ENCODE peak calls at places on chromosome 11, in ten cellular contexts. I is stomach, W is fibroblast of lung, S is nephron progenitor cell, R is brain microvascular endothelial cell, U is heart left ventricle, M is HFFc6, C is WTC11, H is HFF-Myc, P is AG04450. B is an unnamed sample.

GRCh38 chr11:104663190-104664140 is 234.8 kb downstream of the CASP12 start:
- DNase-seq in M (no peak), R (no peak), U (no peak), C (no peak), S (no peak), W (no peak), H (no peak), I (no peak), P (no peak), B (no peak)

GRCh38 chr11:62120001-62120400 is 3.8 kb upstream of the INCENP start:
- DNase-seq in H (no peak), C (no peak), P (no peak), W (no peak), M (no peak), S (no peak), R (no peak), I (no peak), U (no peak), B (no peak)

GRCh38 chr11:72787262-72788104 is 6.4 kb downstream of the STARD10 start:
- DNase-seq in P (no peak), S (no peak), W (no peak), I (no peak), U (no peak), H (no peak), M (no peak), C (peak; percentile 88), R (no peak), B (peak; percentile 78)

GRCh38 chr11:10450451-10451398 is 4.3 kb upstream of the AMPD3 start:
- DNase-seq in C (peak; percentile 75), H (no peak), M (no peak), U (no peak), P (no peak), I (peak; percentile 74), S (peak; percentile 65), W (peak; percentile 24), R (no peak), B (peak; percentile 56)

GRCh38 chr11:131884461-131885073 is 514.2 kb downstream of the NTM start:
- DNase-seq in P (no peak), U (no peak), I (no peak), C (no peak), H (no peak), S (no peak), M (no peak), R (no peak), W (no peak), B (no peak)

GRCh38 chr11:47983464-47984397 is 3.4 kb downstream of the PTPRJ start:
- DNase-seq in I (no peak), U (no peak), W (peak; percentile 57), H (no peak), R (peak; percentile 64), P (no peak), S (no peak), M (peak; percentile 50), C (no peak), B (no peak)

GRCh38 chr11:2885676-2886081 is at the start of gene CDKN1C:
- DNase-seq in S (peak; percentile 91), R (peak; percentile 60), W (peak; percentile 74), H (no peak), U (peak; percentile 89), I (peak; percentile 92), M (peak; percentile 32), P (no peak), C (peak; percentile 83), B (peak; percentile 90)

GRCh38 chr11:126949066-126949945 is 51.3 kb downstream of the KIRREL3 start:
- DNase-seq in R (peak; percentile 34), I (no peak), S (no peak), U (no peak), W (peak; percentile 95), H (no peak), M (peak; percentile 58), P (peak; percentile 69), C (no peak), B (no peak)

GRCh38 chr11:107777094-107777493 is 65.2 kb upstream of the SLN start:
- DNase-seq in M (no peak), C (no peak), I (no peak), R (no peak), H (no peak), W (no peak), P (no peak), U (no peak), S (no peak), B (peak; percentile 47)

GRCh38 chr11:4683020-4683419 is 14.6 kb downstream of the OR51E2 start:
- DNase-seq in C (no peak), U (no peak), H (no peak), S (no peak), R (no peak), M (no peak), W (peak; percentile 44), I (no peak), P (peak; percentile 48), B (no peak)

GRCh38 chr11:61281581-61282250 is 13.4 kb downstream of the VWCE start:
- DNase-seq in M (no peak), S (peak; percentile 91), C (peak; percentile 91), H (no peak), U (no peak), R (no peak), W (peak; percentile 22), P (no peak), I (peak; percentile 66), B (peak; percentile 55)

DNA sequence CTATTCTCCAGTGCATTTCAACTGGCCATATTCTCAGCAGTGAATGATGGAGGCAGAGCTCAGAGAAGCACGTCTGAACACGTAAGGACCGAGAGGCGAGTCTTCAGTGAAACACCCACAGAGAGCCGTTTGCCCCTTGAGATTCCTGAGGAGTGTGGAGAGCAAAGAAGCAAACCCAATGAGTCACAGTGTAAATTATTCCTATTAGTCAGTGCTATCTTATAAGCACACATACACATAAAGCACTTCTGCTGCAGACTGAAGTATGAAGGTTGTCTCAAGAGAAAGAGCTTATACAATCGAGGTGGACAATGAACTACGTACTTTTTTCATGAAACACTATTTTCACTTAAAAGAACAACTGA is 37.4 kb downstream of the GALNT18 start:
- DNase-seq in P (peak; percentile 87), R (peak; percentile 83), W (peak; percentile 95), I (no peak), U (no peak), M (peak; percentile 82), S (no peak), H (peak; percentile 44), C (no peak), B (no peak)
- TF ChIP-seq CTCF in P (no peak), R (no peak), W (no peak), I (no peak), U (no peak), M (no peak), S (no peak), H (no peak), C (no peak), B (no peak)

DNA sequence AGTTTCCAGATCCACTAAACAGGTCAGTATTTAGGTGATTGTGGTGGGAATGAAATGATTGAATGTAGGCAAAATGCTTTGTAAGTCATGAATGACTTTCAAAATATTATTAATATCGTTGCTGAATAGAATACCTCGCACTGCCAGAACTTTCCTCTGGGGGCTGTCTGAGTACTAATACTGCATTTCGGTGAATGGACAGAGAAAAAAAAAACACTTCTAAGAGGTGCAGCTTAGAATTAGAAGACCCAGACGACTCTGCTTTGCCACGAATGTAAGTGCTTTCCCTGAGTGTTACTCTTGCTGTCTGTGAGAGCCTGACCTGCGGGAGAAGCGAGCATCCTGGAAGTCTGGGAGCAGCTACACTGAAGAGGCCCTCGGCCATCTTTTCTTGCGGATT is 95.0 kb downstream of the SCN3B start:
- DNase-seq in S (no peak), C (no peak), I (no peak), H (no peak), W (peak; percentile 20), P (no peak), U (no peak), M (peak; percentile 19), R (peak; percentile 30), B (no peak)
- TF ChIP-seq CTCF in S (peak; percentile 19), C (no peak), I (no peak), H (peak; percentile 6), W (peak; percentile 39), P (peak; percentile 34), U (no peak), M (peak; percentile 60), R (peak; percentile 56), B (no peak)

DNA sequence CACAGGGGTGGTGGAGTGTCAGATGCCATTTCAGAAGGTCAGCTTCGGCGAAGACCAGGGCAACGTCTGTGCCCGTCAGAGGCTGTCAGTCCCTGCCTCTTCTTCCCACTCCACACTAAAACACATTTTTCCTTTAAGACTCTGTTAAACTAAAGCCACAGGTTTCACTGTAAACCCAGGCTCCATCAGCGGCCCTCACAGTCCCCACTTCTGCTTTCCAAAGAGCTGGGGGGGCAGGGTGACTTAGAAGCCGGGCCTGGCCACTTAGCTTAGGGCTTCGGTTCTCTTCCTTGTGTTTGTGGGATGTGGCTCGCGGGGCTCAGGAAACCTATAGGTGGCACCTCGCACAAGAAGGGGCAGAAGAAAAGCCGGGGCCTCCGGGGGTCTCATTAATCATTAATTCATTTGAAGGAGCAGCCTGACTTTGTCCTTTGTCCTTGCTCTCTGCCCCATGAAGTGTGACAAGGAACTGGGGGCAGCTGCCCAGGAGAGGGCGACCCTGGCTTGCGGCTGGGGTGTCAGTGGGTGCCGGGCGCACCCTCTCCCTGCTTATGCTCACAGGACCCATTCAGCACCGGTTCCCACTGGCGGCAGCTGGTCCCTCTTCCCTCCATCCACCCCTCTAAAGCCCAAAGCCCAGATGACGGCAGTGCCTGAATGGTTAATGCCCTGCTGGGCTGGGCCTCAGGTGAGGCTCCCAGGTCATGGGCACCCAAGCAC is 4.1 kb downstream of the SLC25A45 start:
- DNase-seq in U (no peak), P (no peak), I (no peak), W (no peak), S (no peak), C (no peak), R (no peak), H (no peak), M (no peak), B (no peak)
- TF ChIP-seq CTCF in U (no peak), P (no peak), I (no peak), W (no peak), S (no peak), C (no peak), R (peak; percentile 9), H (no peak), M (no peak), B (no peak)

DNA sequence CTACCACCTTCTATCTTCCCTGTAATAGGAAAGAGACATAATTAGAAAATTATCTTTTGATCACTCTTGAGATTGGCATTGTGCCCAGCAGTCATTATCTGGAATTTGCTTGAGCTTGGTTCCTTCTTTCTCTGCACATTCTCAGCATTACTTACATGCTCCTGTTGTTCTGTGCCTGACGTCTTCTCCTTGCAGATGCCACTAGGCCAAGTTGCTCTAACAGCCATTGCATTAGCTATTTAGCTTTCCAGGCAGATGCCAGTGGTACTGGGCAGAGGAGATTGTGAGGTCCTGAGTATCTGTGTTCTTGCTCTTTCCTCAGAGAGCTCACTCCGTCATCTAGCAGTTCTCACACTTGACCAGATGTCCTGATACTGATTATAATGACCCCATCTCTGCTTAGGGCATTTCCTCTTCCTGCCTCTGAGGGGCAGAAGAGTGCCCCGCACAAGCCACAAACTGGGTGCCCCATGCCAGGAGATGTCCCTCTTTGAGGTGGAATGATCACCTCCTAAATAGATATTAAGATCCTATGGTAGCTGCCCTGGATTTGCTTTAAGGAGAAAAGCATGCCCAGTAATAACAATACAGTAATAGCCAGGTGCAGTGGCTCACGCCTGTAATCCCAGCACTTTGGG is 30.7 kb downstream of the ARHGAP1 start:
- DNase-seq in I (peak; percentile 16), S (no peak), C (no peak), M (no peak), W (no peak), U (no peak), R (no peak), H (no peak), P (no peak), B (no peak)
- TF ChIP-seq CTCF in I (no peak), S (no peak), C (no peak), M (peak; percentile 55), W (peak; percentile 26), U (no peak), R (peak; percentile 51), H (peak; percentile 15), P (peak; percentile 24), B (peak; percentile 14)